ENCODE peak calls at places on chromosomes 6 and 20, in six cellular contexts. S is H9, A is neuronal stem cell, V is mesenchymal stem cell, B is H1, P is mesendoderm. E is an unnamed sample. For H3K79me1, the result is how much of the 10 kb centered on the place peaks cover.

GRCh38 chr6:137846772-137847313 is 20.2 kb upstream of the TNFAIP3 start:
- DNase-seq in S (no peak), P (no peak), A (no peak), V (no peak), B (no peak), E (no peak)

GRCh38 chr6:18380165-18380564 is 7.0 kb upstream of the RNF144B start:
- DNase-seq in A (no peak), S (no peak), P (no peak), B (no peak), V (no peak), E (no peak)

GRCh38 chr6:127300411-127300810 is 33.7 kb downstream of the RNF146 start:
- DNase-seq in V (peak), S (peak), A (no peak), P (peak), B (no peak), E (peak)

GRCh38 chr20:10992776-10993175 is 319.0 kb upstream of the JAG1 start:
- DNase-seq in S (no peak), A (no peak), V (no peak), P (no peak), B (no peak), E (peak)

GRCh38 chr20:34744340-34744739 is 40.2 kb downstream of the TP53INP2 start:
- DNase-seq in B (no peak), P (no peak), V (no peak), S (no peak), A (no peak), E (no peak)

GRCh38 chr6:135905604-135906300 is 54.3 kb downstream of the PDE7B start:
- DNase-seq in B (no peak), V (no peak), A (no peak), S (no peak), P (no peak), E (no peak)

GRCh38 chr6:148972481-148972880 is 225.7 kb downstream of the UST start:
- DNase-seq in B (peak), V (peak), P (peak), S (peak), A (no peak), E (no peak)

GRCh38 chr6:107813555-107814194 is 10.4 kb downstream of the SCML4 start:
- DNase-seq in A (no peak), P (no peak), B (no peak), V (no peak), S (no peak), E (no peak)

GRCh38 chr6:82397962-82398692 is 34.5 kb downstream of the TPBG start:
- DNase-seq in V (peak), P (no peak), A (no peak), B (no peak), S (no peak), E (peak)

GRCh38 chr6:170440437-170440836 is 112.7 kb downstream of the PSMB1 start:
- DNase-seq in A (no peak), V (no peak), P (no peak), B (no peak), S (peak), E (no peak)

GRCh38 chr6:56387621-56388413 is 140.4 kb upstream of the COL21A1 start:
- DNase-seq in S (no peak), P (peak), V (no peak), B (no peak), A (no peak), E (no peak)

GRCh38 chr20:41738584-41739193 is 120.5 kb upstream of the CHD6 start:
- DNase-seq in B (peak), S (peak), P (peak), A (peak), V (peak), E (peak)

GRCh38 chr6:54307412-54308036 is 717 bp upstream of the TINAG start:
- DNase-seq in V (no peak), P (no peak), B (no peak), S (no peak), A (no peak), E (no peak)

GRCh38 chr6:14743126-14743464 is 502.8 kb upstream of the JARID2 start:
- DNase-seq in S (no peak), A (no peak), B (no peak), V (no peak), P (no peak), E (no peak)

GRCh38 chr6:3272911-3273547 is 14.3 kb downstream of the PSMG4 start:
- DNase-seq in S (no peak), V (no peak), B (no peak), A (no peak), P (no peak), E (no peak)

GRCh38 chr6:105994522-105995402 is 91.4 kb upstream of the PRDM1 start:
- DNase-seq in B (peak), S (peak), A (peak), V (peak), P (peak), E (peak)

GRCh38 chr6:10414766-10415592 is at the start of gene TFAP2A:
- DNase-seq in S (peak), P (peak), V (peak), B (peak), A (no peak), E (peak)
- H3K79me1 ChIP-seq in S (under half), P (under half), V (under half), B (under half), A (under half), E (under half)

DNA sequence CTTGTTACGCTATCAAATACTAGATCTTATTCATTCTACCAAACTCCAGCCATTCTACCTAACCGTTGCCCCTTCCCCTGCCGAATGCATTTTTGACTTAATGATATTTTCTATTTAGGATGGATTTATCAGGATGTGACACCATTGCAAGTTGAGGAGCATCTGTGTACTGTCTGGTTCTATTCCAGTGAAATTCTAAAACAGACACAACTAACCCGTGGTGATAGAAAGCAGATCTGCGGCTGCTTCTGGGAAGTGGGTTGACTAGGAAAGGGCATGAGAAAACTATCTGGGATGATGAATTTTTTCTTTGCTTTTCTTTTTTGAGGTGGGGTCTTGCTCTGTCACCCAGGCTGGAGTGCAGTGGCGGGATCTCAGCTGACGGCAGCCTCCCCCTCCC is 20.7 kb upstream of the SRC start:
- DNase-seq in P (no peak), S (no peak), V (no peak), B (no peak), A (no peak), E (no peak)
- H3K79me1 ChIP-seq in P (under half), S (under half), V (under half), B (under half), A (under half), E (under half)

GRCh38 chr6:41637179-41638001 is 878 bp upstream of the MDFI start:
- DNase-seq in A (no peak), P (peak), S (peak), V (peak), B (peak), E (no peak)

GRCh38 chr6:41636803-41637178 is 1.5 kb upstream of the MDFI start:
- DNase-seq in V (peak), P (peak), S (peak), A (no peak), B (peak), E (no peak)

GRCh38 chr6:41639556-41640371 is 1.5 kb downstream of the MDFI start:
- DNase-seq in B (peak), V (no peak), P (peak), A (no peak), S (peak), E (no peak)

GRCh38 chr6:41638801-41639555 is 710 bp downstream of the MDFI start:
- DNase-seq in B (peak), P (peak), A (peak), V (peak), S (peak), E (no peak)

GRCh38 chr6:41638002-41638800 is at the start of gene MDFI:
- DNase-seq in P (peak), B (peak), V (peak), A (peak), S (peak), E (no peak)
- H3K79me1 ChIP-seq in P (under half), B (under half), V (under half), A (under half), S (under half), E (under half)

GRCh38 chr20:37331060-37331857 is 14.7 kb upstream of the SRC start:
- DNase-seq in P (no peak), V (no peak), S (no peak), A (no peak), B (no peak), E (no peak)

GRCh38 chr20:37334450-37334849 is 11.5 kb upstream of the SRC start:
- DNase-seq in B (no peak), V (no peak), A (no peak), S (no peak), P (no peak), E (no peak)

GRCh38 chr20:37333848-37334318 is 12.1 kb upstream of the SRC start:
- DNase-seq in V (no peak), A (no peak), B (no peak), S (no peak), P (no peak), E (no peak)

GRCh38 chr20:37335642-37336368 is 10.1 kb upstream of the SRC start:
- DNase-seq in V (no peak), S (no peak), P (no peak), B (no peak), A (no peak), E (peak)

GRCh38 chr20:37333130-37333847 is 12.7 kb upstream of the SRC start:
- DNase-seq in A (no peak), V (no peak), P (no peak), S (no peak), B (no peak), E (no peak)
- H3K79me1 ChIP-seq in A (under half), V (under half), P (under half), S (under half), B (under half), E (under half)

DNA sequence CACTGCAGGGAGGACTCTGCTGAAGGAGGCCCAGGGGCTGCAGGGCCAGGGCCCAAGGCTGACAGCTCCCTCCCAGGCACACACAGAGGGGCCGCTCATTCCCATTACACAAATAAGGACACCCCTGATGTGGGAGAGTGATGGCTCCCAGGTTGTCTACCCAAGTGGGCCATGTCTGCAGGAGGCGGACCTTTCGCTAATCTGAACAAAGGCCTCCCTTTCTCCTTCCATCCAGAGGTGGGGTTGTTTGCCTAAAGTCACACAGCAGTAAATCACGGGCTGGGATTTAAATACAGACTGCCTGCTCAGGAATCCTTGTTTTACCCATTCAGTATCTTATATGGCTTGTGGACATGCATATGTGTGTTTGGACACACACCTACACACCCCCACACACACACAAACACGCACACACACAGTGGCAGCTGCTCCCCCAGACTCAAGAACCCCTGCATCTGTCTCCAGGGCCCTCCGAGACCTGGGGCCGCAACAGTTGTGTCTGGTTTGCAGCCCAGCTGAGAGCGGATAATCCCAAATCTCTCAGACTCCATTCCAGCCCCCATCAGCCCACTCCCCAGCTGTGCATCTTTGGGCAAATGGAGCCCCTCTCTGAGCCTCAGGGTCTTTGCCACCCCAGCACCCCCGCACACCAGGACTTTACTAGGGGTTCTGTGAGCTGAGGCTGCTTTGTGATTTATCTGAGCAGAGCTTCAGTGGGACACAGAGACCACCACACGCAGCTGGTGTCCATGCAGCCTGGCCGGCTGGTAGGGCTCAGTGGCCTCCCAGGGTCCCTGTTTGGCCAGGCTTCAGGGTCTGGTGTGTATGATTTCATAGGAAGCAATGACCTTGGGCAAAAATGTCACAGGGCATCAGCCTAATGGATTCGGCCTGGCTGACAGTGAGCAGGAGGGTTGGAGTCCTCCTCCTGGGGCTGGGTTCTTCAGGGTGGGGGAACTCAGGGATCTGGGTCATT is 48.0 kb downstream of the UBE2V1 start:
- DNase-seq in V (no peak), P (no peak), A (no peak), B (no peak), S (no peak), E (no peak)
- H3K79me1 ChIP-seq in V (under half), P (under half), A (under half), B (under half), S (under half), E (under half)

DNA sequence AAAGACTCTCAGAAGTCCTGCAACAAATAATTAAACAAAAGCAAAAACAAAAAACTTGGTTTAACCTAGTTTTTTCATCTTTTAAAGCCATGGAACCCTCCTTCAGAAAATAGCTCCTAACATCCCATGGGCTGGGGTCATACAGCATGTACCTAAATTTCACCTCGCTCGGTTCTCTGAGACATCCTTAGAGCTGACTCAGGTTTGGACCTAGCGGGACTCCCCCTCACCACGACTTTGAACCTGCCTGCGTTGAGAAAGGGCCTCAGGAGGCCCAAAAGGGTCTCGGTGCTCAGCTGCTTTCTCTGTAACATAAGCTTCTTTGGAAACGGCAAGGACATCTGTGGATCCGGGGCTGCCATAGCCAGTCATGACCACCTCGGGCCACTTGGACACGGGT is 112.8 kb downstream of the NFATC2 start:
- DNase-seq in S (no peak), P (no peak), B (no peak), A (no peak), V (no peak), E (no peak)
- H3K79me1 ChIP-seq in S (under half), P (under half), B (under half), A (under half), V (under half), E (under half)

GRCh38 chr6:46491789-46492547 is 719 bp upstream of the RCAN2 start:
- DNase-seq in P (peak), S (peak), B (peak), A (peak), V (peak), E (peak)
- H3K79me1 ChIP-seq in P (under half), S (under half), B (under half), A (under half), V (under half), E (under half)